ENCODE peak calls at places on chromosome X, in five cellular contexts. F, K, P, J and A are unnamed samples. For H3K4me1, the result is how much of the 10 kb centered on the place peaks cover.

GRCh38 chrX:136250191-136251041 is 784 bp downstream of the MAP7D3 start:
- DNase-seq in F (no peak), K (no peak), P (no peak), J (no peak), A (no peak)

GRCh38 chrX:22325091-22325490 is 52.4 kb downstream of the CBLL2 start:
- DNase-seq in F (no peak), K (no peak), P (no peak), J (no peak), A (no peak)

GRCh38 chrX:121231566-121232358 is 184.4 kb downstream of the GLUD2 start:
- DNase-seq in F (no peak), K (no peak), P (no peak), J (no peak), A (no peak)

GRCh38 chrX:8897259-8897658 is 96.1 kb upstream of the FAM9A start:
- DNase-seq in F (no peak), K (no peak), P (no peak), J (no peak), A (no peak)

GRCh38 chrX:133999013-133999705 is 13.8 kb upstream of the GPC3 start:
- DNase-seq in F (no peak), K (no peak), P (peak), J (no peak), A (peak)

GRCh38 chrX:38426785-38427184 is 74.4 kb downstream of the OTC start:
- DNase-seq in F (no peak), K (no peak), P (no peak), J (no peak), A (no peak)

GRCh38 chrX:69125094-69125493 is 40.2 kb downstream of the PJA1 start:
- DNase-seq in F (no peak), K (no peak), P (no peak), J (no peak), A (no peak)

GRCh38 chrX:3280706-3281105 is 65.7 kb downstream of the MXRA5 start:
- DNase-seq in F (no peak), K (no peak), P (no peak), J (no peak), A (no peak)

GRCh38 chrX:134186362-134187121 is 50.4 kb upstream of the CCDC160 start:
- DNase-seq in F (no peak), K (no peak), P (no peak), J (peak), A (no peak)

GRCh38 chrX:109614951-109615350 is 10.0 kb downstream of the KCNE5 start:
- DNase-seq in F (no peak), K (no peak), P (no peak), J (no peak), A (no peak)

GRCh38 chrX:110013968-110014367 is 11.1 kb downstream of the TMEM164 start:
- DNase-seq in F (no peak), K (no peak), P (no peak), J (no peak), A (no peak)

GRCh38 chrX:16022580-16023170 is 100.7 kb upstream of the GRPR start:
- DNase-seq in F (no peak), K (no peak), P (no peak), J (no peak), A (no peak)

GRCh38 chrX:68989865-68990606 is 161.2 kb downstream of the EFNB1 start:
- DNase-seq in F (peak), K (no peak), P (no peak), J (no peak), A (no peak)

GRCh38 chrX:101394372-101394771 is 3.6 kb downstream of the RPL36A start:
- DNase-seq in F (no peak), K (no peak), P (no peak), J (no peak), A (no peak)
- TF ChIP-seq EP300 in F (no peak), K (no peak), P (no peak), J (no peak), A (no peak)

GRCh38 chrX:151982217-151982616 is 7.7 kb upstream of the GABRE start:
- DNase-seq in F (no peak), K (peak), P (no peak), J (no peak), A (no peak)
- H3K4me1 ChIP-seq in F (under half), K (half or more), P (under half), J (under half), A (under half)

GRCh38 chrX:118346258-118347094 is 570 bp downstream of the WDR44 start:
- DNase-seq in F (peak), K (peak), P (peak), J (no peak), A (peak)

GRCh38 chrX:118347131-118347530 is 1.2 kb downstream of the WDR44 start:
- DNase-seq in F (peak), K (peak), P (no peak), J (no peak), A (no peak)

GRCh38 chrX:118345045-118345400 is 883 bp upstream of the WDR44 start:
- DNase-seq in F (no peak), K (no peak), P (no peak), J (no peak), A (no peak)

GRCh38 chrX:118348186-118348810 is 2.4 kb downstream of the WDR44 start:
- DNase-seq in F (no peak), K (no peak), P (no peak), J (no peak), A (no peak)

GRCh38 chrX:118345401-118346257 is at the start of gene WDR44:
- DNase-seq in F (peak), K (peak), P (peak), J (peak), A (peak)
- TF ChIP-seq EP300 in F (no peak), K (no peak), P (no peak), J (no peak), A (no peak)

GRCh38 chrX:19774905-19775304 is 112.5 kb downstream of the SH3KBP1 start:
- DNase-seq in F (no peak), K (no peak), P (no peak), J (no peak), A (no peak)

GRCh38 chrX:19772759-19773623 is 114.4 kb downstream of the SH3KBP1 start:
- DNase-seq in F (no peak), K (no peak), P (no peak), J (no peak), A (no peak)

GRCh38 chrX:19769467-19769866 is 117.9 kb downstream of the SH3KBP1 start:
- DNase-seq in F (no peak), K (no peak), P (no peak), J (no peak), A (no peak)

GRCh38 chrX:19775830-19776498 is 111.4 kb downstream of the SH3KBP1 start:
- DNase-seq in F (no peak), K (no peak), P (no peak), J (no peak), A (no peak)

GRCh38 chrX:19772306-19772705 is 115.1 kb downstream of the SH3KBP1 start:
- DNase-seq in F (no peak), K (no peak), P (no peak), J (no peak), A (peak)
- H3K4me1 ChIP-seq in F (under half), K (under half), P (under half), J (half or more), A (under half)

GRCh38 chrX:103098488-103098887 is 5.5 kb upstream of the NXF3 start:
- DNase-seq in F (no peak), K (no peak), P (no peak), J (no peak), A (no peak)
- TF ChIP-seq EP300 in F (no peak), K (no peak), P (no peak), J (no peak), A (no peak)

GRCh38 chrX:123184858-123185251 is 777 bp downstream of the GRIA3 start:
- DNase-seq in F (peak), K (no peak), P (no peak), J (no peak), A (peak)
- H3K4me1 ChIP-seq in F (under half), K (under half), P (under half), J (under half), A (under half)

GRCh38 chrX:107547621-107548020 is 80.7 kb upstream of the PRPS1 start:
- DNase-seq in F (no peak), K (no peak), P (no peak), J (no peak), A (no peak)
- TF ChIP-seq EP300 in F (no peak), K (no peak), P (no peak), J (no peak), A (no peak)

DNA sequence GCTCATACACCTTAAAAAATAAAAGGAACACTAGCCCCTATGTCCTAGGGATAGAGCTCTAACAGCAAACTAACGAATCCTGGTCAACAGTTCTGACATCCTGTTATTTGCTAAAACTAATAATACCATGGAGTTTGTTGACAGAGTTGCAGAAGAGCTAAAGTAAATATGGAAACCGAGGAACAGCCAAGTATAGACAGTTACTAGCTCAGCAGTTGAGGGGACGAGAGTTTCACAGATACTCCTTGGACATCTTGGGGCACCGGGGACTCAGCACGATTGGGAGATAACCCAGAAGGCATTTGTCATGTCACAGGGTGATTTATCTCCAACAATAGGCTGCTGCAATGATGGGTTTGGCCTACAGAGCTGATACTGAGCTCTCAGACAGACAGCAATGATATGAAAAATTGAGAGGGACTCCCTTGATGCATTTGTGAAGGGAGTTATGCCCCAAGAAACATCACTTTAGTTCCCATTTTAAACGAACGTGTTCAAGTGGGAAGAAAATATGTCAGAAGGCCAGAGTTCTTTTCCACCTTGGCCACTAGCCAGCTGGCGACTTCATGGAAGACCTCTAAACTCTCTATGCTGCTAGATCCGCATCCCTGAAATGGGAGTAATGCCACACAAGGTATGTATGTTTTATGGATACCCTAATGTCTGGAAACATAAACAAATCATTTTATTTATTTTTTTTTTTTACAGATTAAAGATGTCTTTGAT is 48.6 kb downstream of the TSC22D3 start:
- DNase-seq in F (no peak), K (peak), P (no peak), J (no peak), A (peak)
- H3K4me1 ChIP-seq in F (under half), K (under half), P (half or more), J (under half), A (under half)